ENCODE peak calls at places on chromosomes 2 and 18, in five cellular contexts. S is GM12878, R is K562, A is HepG2, Q is H1. X is an unnamed sample.

GRCh38 chr2:216936954-216937357 is 77.1 kb upstream of the TNP1 start:
- DNase-seq in S (no peak), A (no peak), Q (no peak), R (peak; percentile 54), X (no peak)

GRCh38 chr2:156399224-156399949 is 36.8 kb upstream of the GPD2 start:
- DNase-seq in Q (no peak), R (no peak), A (no peak), S (no peak), X (no peak)

GRCh38 chr2:45578056-45578843 is 32.8 kb downstream of the SRBD1 start:
- DNase-seq in Q (no peak), A (peak; percentile 42), S (no peak), R (peak; percentile 53), X (no peak)

GRCh38 chr2:136136921-136137320 is 19.0 kb upstream of the CXCR4 start:
- DNase-seq in S (no peak), R (no peak), A (no peak), Q (no peak), X (peak; percentile 66)

GRCh38 chr2:234245945-234246344 is 195.4 kb downstream of the SPP2 start:
- DNase-seq in S (no peak), R (no peak), Q (no peak), A (no peak), X (no peak)

GRCh38 chr2:218896501-218897393 is 16.1 kb downstream of the WNT10A start:
- DNase-seq in R (no peak), Q (peak; percentile 69), S (peak; percentile 84), A (no peak), X (no peak)

GRCh38 chr18:60984496-60984895 is 348.7 kb upstream of the CDH20 start:
- DNase-seq in A (no peak), R (no peak), Q (no peak), S (no peak), X (no peak)

GRCh38 chr2:240459401-240460242 is 24.2 kb downstream of the GPC1 start:
- DNase-seq in Q (no peak), R (no peak), A (no peak), S (no peak), X (no peak)

GRCh38 chr2:88199912-88200682 is 30.0 kb downstream of the THNSL2 start:
- DNase-seq in A (peak; percentile 33), S (no peak), R (peak; percentile 40), Q (peak; percentile 73), X (no peak)

GRCh38 chr2:240603846-240604245 is 17.3 kb downstream of the CAPN10 start:
- DNase-seq in A (no peak), R (no peak), S (no peak), Q (no peak), X (no peak)

GRCh38 chr2:29502452-29502851 is 387.2 kb downstream of the CLIP4 start:
- DNase-seq in A (no peak), Q (no peak), S (no peak), R (no peak), X (no peak)

GRCh38 chr2:69969126-69969983 is 7.9 kb upstream of the ASPRV1 start:
- DNase-seq in A (peak; percentile 42), S (no peak), Q (no peak), R (no peak), X (no peak)

GRCh38 chr2:69968609-69969008 is 7.2 kb upstream of the ASPRV1 start:
- DNase-seq in Q (no peak), A (no peak), R (no peak), S (no peak), X (no peak)

GRCh38 chr2:69973335-69973735 is 11.9 kb upstream of the ASPRV1 start:
- DNase-seq in S (no peak), A (no peak), Q (no peak), R (peak; percentile 81), X (no peak)

GRCh38 chr2:69966496-69966895 is 5.1 kb upstream of the ASPRV1 start:
- DNase-seq in S (no peak), Q (no peak), A (no peak), R (no peak), X (no peak)

GRCh38 chr2:69969991-69970390 is 8.6 kb upstream of the ASPRV1 start:
- DNase-seq in S (no peak), Q (no peak), R (no peak), A (no peak), X (no peak)
- TF ChIP-seq ZNF274 in S (no peak), Q (no peak), R (no peak), A (no peak), X (no peak)

DNA sequence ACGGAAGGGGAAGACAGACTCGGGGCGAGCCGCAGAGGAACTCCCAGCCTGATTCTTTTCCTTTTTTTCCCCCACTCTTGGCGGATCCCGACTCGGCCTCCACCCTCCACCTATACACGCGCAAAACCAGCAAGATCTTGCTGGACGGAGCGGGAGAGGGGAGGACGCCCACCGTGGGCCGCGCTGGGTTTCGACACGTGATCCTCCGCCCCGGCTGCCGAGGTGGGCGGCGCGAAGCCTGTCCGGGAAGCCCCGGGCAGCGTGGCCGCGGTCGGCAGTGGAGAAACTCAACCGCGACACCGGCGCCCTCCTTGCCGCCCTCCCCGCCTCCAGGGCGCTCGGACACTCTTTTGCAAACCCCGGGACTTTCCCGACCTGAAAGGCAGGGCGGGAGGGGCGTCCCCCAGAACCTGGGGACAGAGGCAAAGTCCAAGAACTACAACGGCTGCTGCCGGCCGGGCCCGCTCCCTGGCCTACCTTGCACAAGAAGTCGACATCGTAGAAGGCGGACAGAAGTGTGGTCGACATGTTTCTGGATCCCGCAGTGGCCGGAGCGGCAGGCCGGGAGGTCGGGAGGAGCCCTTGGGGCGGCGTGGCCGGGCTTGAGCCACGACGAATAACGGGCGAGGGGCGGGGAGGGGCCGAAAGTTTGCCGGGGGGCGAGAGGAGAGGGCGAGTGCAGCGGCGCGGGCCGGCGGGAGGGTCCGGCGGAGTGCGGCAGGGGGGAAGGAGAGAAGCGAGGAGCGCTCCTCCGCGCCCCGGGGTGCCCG is 433 bp downstream of the ZFP36L2 start:
- DNase-seq in Q (peak; percentile 80), A (peak; percentile 77), R (peak; percentile 76), S (no peak), X (no peak)
- TF ChIP-seq POLR2A in Q (no peak), A (no peak), R (peak; percentile 34), S (no peak), X (peak; percentile 11)

DNA sequence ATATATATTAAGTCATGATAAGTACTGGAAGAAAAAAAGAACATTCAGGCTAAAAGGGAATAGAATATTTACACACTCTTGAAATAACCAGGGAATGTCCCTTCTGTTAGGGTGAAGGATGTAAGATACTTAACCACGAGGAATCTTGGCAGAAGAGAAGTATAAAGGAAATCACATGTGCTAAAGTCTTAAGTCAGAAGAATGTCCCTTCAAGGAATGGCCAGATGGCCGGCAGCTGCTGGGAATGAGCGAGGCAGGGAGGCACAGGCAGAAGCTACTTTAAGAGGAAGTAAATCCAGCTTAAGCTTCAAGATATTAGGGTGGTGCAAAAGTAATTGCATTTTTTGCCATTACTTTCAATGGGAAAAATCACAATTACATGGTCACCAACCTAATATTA is 5.5 kb downstream of the CCDC102B start:
- DNase-seq in A (no peak), R (no peak), S (no peak), Q (no peak), X (no peak)
- TF ChIP-seq ZNF274 in A (no peak), R (no peak), S (no peak), Q (no peak), X (no peak)

GRCh38 chr2:34291076-34291475 is 692.0 kb upstream of the FAM98A start:
- DNase-seq in S (peak; percentile 35), Q (no peak), A (no peak), R (no peak), X (no peak)
- TF ChIP-seq POLR2A in S (no peak), Q (no peak), A (no peak), R (no peak), X (no peak)

GRCh38 chr18:78563110-78563509 is 416.5 kb upstream of the SALL3 start:
- DNase-seq in A (no peak), R (no peak), S (no peak), Q (no peak), X (no peak)

GRCh38 chr18:78561757-78562445 is 417.7 kb upstream of the SALL3 start:
- DNase-seq in Q (no peak), A (no peak), R (no peak), S (no peak), X (no peak)

GRCh38 chr18:78564030-78564429 is 415.6 kb upstream of the SALL3 start:
- DNase-seq in R (no peak), S (no peak), Q (no peak), A (no peak), X (no peak)

GRCh38 chr18:78565240-78565639 is 414.4 kb upstream of the SALL3 start:
- DNase-seq in Q (no peak), S (no peak), A (no peak), R (no peak), X (no peak)

GRCh38 chr18:78562446-78563020 is 417.1 kb upstream of the SALL3 start:
- DNase-seq in Q (no peak), S (no peak), R (no peak), A (no peak), X (no peak)
- TF ChIP-seq ZNF274 in Q (no peak), S (no peak), R (no peak), A (no peak), X (no peak)

GRCh38 chr2:230925443-230925878 is 419 bp upstream of the GPR55 start:
- DNase-seq in R (no peak), Q (no peak), S (peak; percentile 51), A (no peak), X (no peak)
- TF ChIP-seq POLR2A in R (no peak), Q (no peak), S (no peak), A (no peak), X (no peak)

GRCh38 chr2:180222642-180223041 is 215.5 kb upstream of the CWC22 start:
- DNase-seq in Q (no peak), R (no peak), S (no peak), A (no peak), X (no peak)
- TF ChIP-seq ZNF274 in Q (no peak), R (no peak), S (no peak), A (no peak), X (no peak)

DNA sequence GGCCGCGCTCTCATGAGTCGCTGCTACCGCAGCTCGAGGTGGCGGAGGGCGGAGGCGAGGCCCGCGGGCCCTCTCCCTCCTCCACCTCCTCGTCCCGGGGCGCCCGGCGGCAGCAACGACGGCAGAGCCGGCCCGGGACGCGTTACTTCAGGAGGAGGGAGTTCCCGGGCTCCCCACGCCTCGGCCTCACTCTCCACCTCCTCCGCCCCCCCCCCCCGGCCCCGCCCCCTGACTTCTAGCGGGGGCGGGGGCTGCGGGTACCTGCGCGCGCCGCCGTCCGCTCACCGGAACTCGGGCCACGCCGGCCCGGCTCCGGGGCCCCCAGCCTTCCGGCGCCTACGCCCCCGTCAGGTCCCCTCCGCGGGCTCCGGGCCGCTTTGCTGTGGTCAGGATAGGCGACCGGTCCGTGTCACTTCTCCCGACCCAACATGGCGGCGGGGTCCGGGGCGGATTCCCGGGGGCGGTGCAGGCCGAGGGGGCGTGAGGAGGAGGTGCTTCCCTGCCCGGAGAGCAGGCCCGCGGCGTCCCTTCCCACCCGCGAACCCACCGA is at the start of gene YES1:
- DNase-seq in A (peak; percentile 78), Q (peak; percentile 90), R (peak; percentile 94), S (no peak), X (peak; percentile 35)
- TF ChIP-seq POLR2A in A (peak; percentile 74), Q (no peak), R (no peak), S (peak; percentile 74), X (peak; percentile 48)

GRCh38 chr2:186503827-186504606 is 18.0 kb downstream of the ZC3H15 start:
- DNase-seq in Q (no peak), R (peak; percentile 23), S (no peak), A (peak; percentile 42), X (no peak)
- TF ChIP-seq ZNF274 in Q (no peak), R (no peak), S (no peak), A (no peak), X (no peak)